ENCODE peak calls at places on chromosomes 7 and 10, in four cellular contexts. C is pancreas, V is stomach, R is kidney epithelial cell. Q is an unnamed sample. For H3K27me3 and H3K36me3, the result is how much of the 10 kb centered on the place peaks cover.

GRCh38 chr7:38303866-38304265 is 30.4 kb upstream of the TARP start:
- DNase-seq in C (no peak), R (no peak), V (no peak), Q (no peak)

GRCh38 chr10:71970331-71970730 is 6.1 kb downstream of the CHST3 start:
- DNase-seq in C (no peak), V (peak), R (no peak), Q (no peak)

GRCh38 chr10:81414038-81414437 is 461.0 kb upstream of the NRG3 start:
- DNase-seq in R (no peak), V (no peak), C (no peak), Q (no peak)

GRCh38 chr7:5780801-5781496 is 514 bp downstream of the RNF216 start:
- DNase-seq in C (peak), R (no peak), V (peak), Q (no peak)

GRCh38 chr10:17206210-17206709 is 4.8 kb upstream of the TRDMT1 start:
- DNase-seq in R (no peak), V (no peak), C (no peak), Q (no peak)

GRCh38 chr7:2083362-2083761 is 149.4 kb downstream of the MAD1L1 start:
- DNase-seq in R (no peak), V (no peak), C (no peak), Q (no peak)

GRCh38 chr10:99537381-99538286 is 4.9 kb downstream of the NKX2-3 start:
- DNase-seq in R (no peak), V (no peak), C (no peak), Q (no peak)

GRCh38 chr10:72079356-72079755 is 9.0 kb downstream of the SPOCK2 start:
- DNase-seq in R (no peak), C (no peak), V (no peak), Q (no peak)

GRCh38 chr10:115657161-115657850 is 564.1 kb downstream of the ATRNL1 start:
- DNase-seq in V (no peak), R (no peak), C (no peak), Q (no peak)

GRCh38 chr10:123772645-123773508 is 106.7 kb downstream of the GPR26 start:
- DNase-seq in C (no peak), V (no peak), R (no peak), Q (no peak)

GRCh38 chr7:47671358-47671757 is 89.4 kb upstream of the TNS3 start:
- DNase-seq in C (no peak), V (no peak), R (no peak), Q (no peak)

GRCh38 chr10:78196964-78197363 is 163.3 kb downstream of the RPS24 start:
- DNase-seq in V (no peak), C (no peak), R (peak), Q (no peak)

DNA sequence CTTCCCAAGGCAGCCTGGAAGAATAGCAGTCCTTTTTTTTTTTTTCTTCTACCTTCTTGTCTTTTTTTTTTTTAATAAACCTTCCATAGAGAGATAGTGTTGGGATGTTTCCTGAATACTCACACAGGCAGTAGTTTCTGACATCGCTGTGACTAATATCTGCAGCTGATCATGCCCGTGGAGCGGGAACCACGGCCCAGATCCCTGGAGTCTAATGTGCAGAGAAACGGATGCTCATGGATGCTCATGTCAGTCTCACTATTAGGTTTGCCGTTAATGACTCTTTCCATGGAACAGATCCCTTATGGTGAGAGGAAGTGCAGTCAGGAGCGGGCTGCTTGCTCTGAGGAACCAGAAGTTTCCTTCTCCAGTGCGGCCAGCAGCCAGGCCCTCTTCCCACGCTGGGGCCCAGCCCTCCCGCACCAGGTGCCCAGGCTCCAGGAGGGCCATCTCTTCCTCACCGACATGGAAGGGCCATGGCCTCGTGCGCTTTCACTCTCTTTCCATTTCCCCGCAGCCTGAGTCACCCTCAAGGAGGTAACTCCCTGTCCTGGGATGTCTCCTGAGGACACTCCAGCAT is 132.5 kb downstream of the WDR37 start:
- DNase-seq in C (peak), V (no peak), R (no peak), Q (no peak)
- H3K27me3 ChIP-seq in C (under half), V (under half), R (under half), Q (under half)

DNA sequence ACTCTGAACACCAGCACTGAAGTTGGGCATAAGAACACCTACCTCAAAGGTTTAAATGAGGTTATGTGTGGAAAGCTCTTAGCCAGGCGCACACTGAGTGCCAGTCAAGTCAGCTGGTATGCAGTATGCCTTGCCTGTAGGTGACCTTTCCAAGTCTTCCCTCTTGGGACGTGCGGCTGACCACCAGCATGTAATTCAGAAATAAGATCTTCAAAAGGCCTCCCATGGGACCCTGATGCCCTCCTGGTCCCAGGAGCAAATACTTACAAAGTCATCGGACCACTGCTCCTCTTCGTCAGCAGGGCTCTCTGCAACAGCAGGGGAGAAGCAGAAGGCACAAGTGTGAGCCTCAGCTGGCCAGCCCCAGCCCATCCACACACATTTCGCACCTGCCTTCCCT is 40.8 kb downstream of the BLNK start:
- DNase-seq in V (no peak), C (no peak), R (no peak), Q (no peak)
- H3K36me3 ChIP-seq in V (under half), C (under half), R (under half), Q (under half)

GRCh38 chr10:2387261-2387660 is 649.9 kb upstream of the ADARB2 start:
- DNase-seq in V (no peak), R (no peak), C (no peak), Q (no peak)
- H3K27me3 ChIP-seq in V (under half), R (under half), C (under half), Q (under half)

GRCh38 chr10:94327649-94328048 is 35.1 kb downstream of the NOC3L start:
- DNase-seq in R (no peak), C (no peak), V (no peak), Q (no peak)
- H3K36me3 ChIP-seq in R (under half), C (under half), V (under half), Q (under half)

GRCh38 chr7:27125986-27126394 is 4.6 kb downstream of the HOXA4 start:
- DNase-seq in V (no peak), C (no peak), R (no peak), Q (no peak)
- H3K27me3 ChIP-seq in V (under half), C (half or more), R (under half), Q (under half)

GRCh38 chr10:128116851-128117615 is 9.2 kb downstream of the MKI67 start:
- DNase-seq in V (no peak), R (no peak), C (no peak), Q (no peak)
- H3K36me3 ChIP-seq in V (under half), R (under half), C (under half), Q (under half)

DNA sequence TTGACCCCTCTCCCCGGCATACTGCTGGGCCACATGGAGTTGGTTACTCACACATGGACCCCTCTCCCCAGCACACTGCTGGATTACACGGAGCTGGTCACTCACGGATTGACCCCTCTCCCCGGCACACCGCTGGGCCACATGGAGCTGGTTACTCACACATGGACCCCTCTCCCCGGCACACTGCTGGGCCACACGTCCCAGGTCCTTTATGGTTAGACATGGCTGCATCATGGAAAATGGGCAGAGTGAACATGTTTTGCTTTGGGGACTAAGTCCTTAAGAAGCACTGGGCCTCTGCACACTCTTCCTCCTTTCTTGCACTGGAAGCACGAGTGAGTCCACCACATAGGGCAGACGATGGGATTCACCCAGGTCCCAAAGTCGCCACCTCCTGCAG is 102.1 kb upstream of the SHH start:
- DNase-seq in C (no peak), R (no peak), V (no peak), Q (no peak)
- H3K27me3 ChIP-seq in C (under half), R (under half), V (under half), Q (under half)

GRCh38 chr10:92641492-92641891 is 48.3 kb upstream of the HHEX start:
- DNase-seq in C (no peak), R (no peak), V (no peak), Q (no peak)

GRCh38 chr10:92638037-92638436 is 45.1 kb downstream of the KIF11 start:
- DNase-seq in V (no peak), C (no peak), R (no peak), Q (no peak)

DNA sequence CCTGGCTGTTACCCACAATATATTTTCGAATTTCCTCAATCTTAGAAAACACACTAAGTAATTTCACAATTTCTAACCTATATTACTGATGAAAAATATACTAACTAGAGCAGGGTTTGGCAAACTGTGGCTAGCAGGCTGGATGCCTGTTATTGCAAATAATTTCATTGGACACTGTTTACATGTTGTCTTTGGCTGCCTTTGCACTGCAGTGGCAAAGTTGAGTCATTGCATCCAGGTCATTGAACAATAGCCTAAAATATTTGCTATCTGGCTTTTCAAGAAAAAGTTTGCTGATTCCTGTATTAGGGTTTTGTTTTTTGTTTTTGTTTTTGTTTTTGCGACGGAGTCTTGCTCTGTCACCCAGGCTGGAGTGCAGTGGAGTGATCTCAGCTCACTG is 47.2 kb downstream of the KIF11 start:
- DNase-seq in C (no peak), V (no peak), R (no peak), Q (no peak)
- H3K36me3 ChIP-seq in C (under half), V (under half), R (under half), Q (under half)

GRCh38 chr10:49666685-49667084 is 12.8 kb upstream of the C10orf53 start:
- DNase-seq in R (no peak), V (no peak), C (no peak), Q (peak)

GRCh38 chr10:49664842-49665355 is 14.6 kb upstream of the C10orf53 start:
- DNase-seq in R (no peak), V (no peak), C (no peak), Q (no peak)

GRCh38 chr10:49667991-49668390 is 11.5 kb upstream of the C10orf53 start:
- DNase-seq in C (no peak), V (no peak), R (no peak), Q (no peak)

GRCh38 chr10:49666054-49666453 is 13.4 kb upstream of the C10orf53 start:
- DNase-seq in C (no peak), V (no peak), R (no peak), Q (peak)

DNA sequence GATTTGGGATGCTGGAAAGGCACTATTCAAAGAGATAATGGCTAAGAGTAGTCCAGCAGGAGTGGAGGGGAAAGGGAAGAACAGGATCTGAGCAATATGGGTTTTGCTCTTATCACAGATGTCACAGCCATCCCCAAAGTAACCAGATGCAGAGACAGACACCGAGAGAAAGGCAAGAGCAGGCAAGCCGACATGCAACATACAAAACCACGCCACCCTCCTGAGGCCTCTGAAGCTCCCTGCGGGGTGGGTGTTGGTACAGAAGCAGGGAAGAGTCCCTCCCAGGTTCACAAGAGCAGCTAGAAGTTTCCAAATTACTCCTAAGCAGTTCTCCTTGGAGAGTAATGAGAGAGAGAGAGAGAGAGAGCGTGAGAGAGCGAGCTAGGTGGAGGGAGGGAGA is 10.8 kb upstream of the C10orf53 start:
- DNase-seq in C (no peak), R (no peak), V (no peak), Q (no peak)
- H3K27me3 ChIP-seq in C (under half), R (under half), V (under half), Q (under half)